ENCODE peak calls at places on chromosome 13, in five cellular contexts. R is mesendoderm, N is mammary epithelial cell, I is heart left ventricle, M is heart right ventricle. F is an unnamed sample. For H3K27me3, the result is how much of the 10 kb centered on the place peaks cover.

GRCh38 chr13:90107658-90108057 is 1239.8 kb upstream of the MIR17HG start:
- DNase-seq in R (no peak), N (no peak), I (no peak), M (no peak), F (no peak)

GRCh38 chr13:21075303-21076264 is 14.2 kb upstream of the LATS2 start:
- DNase-seq in R (peak), N (no peak), I (peak), M (peak), F (no peak)

GRCh38 chr13:78680064-78680463 is 21.1 kb upstream of the OBI1 start:
- DNase-seq in R (no peak), N (no peak), I (no peak), M (no peak), F (no peak)

GRCh38 chr13:77697208-77698103 is at the start of gene SLAIN1:
- DNase-seq in R (peak), N (no peak), I (peak), M (peak), F (peak)

GRCh38 chr13:40982772-40983171 is 36.3 kb downstream of the ELF1 start:
- DNase-seq in R (peak), N (peak), I (peak), M (no peak), F (peak)

GRCh38 chr13:104580931-104581330 is 1514.7 kb upstream of the SLC10A2 start:
- DNase-seq in R (no peak), N (no peak), I (no peak), M (no peak), F (no peak)

GRCh38 chr13:71358218-71358617 is 508.8 kb downstream of the DACH1 start:
- DNase-seq in R (no peak), N (peak), I (no peak), M (no peak), F (no peak)

GRCh38 chr13:104567114-104567513 is 1500.9 kb upstream of the SLC10A2 start:
- DNase-seq in R (peak), N (no peak), I (no peak), M (no peak), F (no peak)

GRCh38 chr13:51785592-51786424 is 18.2 kb downstream of the DHRS12 start:
- DNase-seq in R (peak), N (no peak), I (peak), M (peak), F (no peak)

GRCh38 chr13:27980280-27980998 is 8.1 kb downstream of the URAD start:
- DNase-seq in R (no peak), N (no peak), I (no peak), M (no peak), F (no peak)

GRCh38 chr13:20118268-20119140 is 42.3 kb downstream of the GJA3 start:
- DNase-seq in R (peak), N (no peak), I (peak), M (peak), F (no peak)

GRCh38 chr13:39879286-39880035 is 224.0 kb downstream of the COG6 start:
- DNase-seq in R (no peak), N (no peak), I (no peak), M (no peak), F (no peak)

GRCh38 chr13:65497265-65497664 is 1732.9 kb downstream of the PCDH9 start:
- DNase-seq in R (peak), N (no peak), I (no peak), M (no peak), F (peak)

GRCh38 chr13:79710376-79710775 is 229.4 kb downstream of the NDFIP2 start:
- DNase-seq in R (no peak), N (peak), I (no peak), M (no peak), F (no peak)

GRCh38 chr13:80239571-80240255 is 101.2 kb downstream of the SPRY2 start:
- DNase-seq in R (no peak), N (no peak), I (no peak), M (no peak), F (no peak)

GRCh38 chr13:41145136-41145908 is 12.7 kb upstream of the KBTBD6 start:
- DNase-seq in R (no peak), N (peak), I (no peak), M (no peak), F (no peak)

GRCh38 chr13:51674276-51674675 is 90.0 kb downstream of the WDFY2 start:
- DNase-seq in R (peak), N (peak), I (no peak), M (no peak), F (no peak)

GRCh38 chr13:105008606-105009005 is 1526.9 kb downstream of the EFNB2 start:
- DNase-seq in R (no peak), N (no peak), I (no peak), M (no peak), F (peak)

GRCh38 chr13:84607614-84608013 is 725.3 kb upstream of the SLITRK1 start:
- DNase-seq in R (no peak), N (peak), I (no peak), M (no peak), F (peak)

GRCh38 chr13:95643471-95643813 is 1.1 kb downstream of the DZIP1 start:
- DNase-seq in R (peak), N (peak), I (no peak), M (no peak), F (peak)

GRCh38 chr13:19845758-19846157 is 17.7 kb downstream of the ZMYM5 start:
- DNase-seq in R (peak), N (peak), I (no peak), M (no peak), F (peak)

GRCh38 chr13:31431722-31432137 is 232.0 kb downstream of the B3GLCT start:
- DNase-seq in R (peak), N (peak), I (peak), M (peak), F (peak)

GRCh38 chr13:23758783-23759527 is 130.2 kb downstream of the MIPEP start:
- DNase-seq in R (no peak), N (no peak), I (no peak), M (no peak), F (no peak)

GRCh38 chr13:25085125-25085742 is 10.7 kb upstream of the PABPC3 start:
- DNase-seq in R (peak), N (peak), I (no peak), M (no peak), F (peak)

GRCh38 chr13:109868583-109869311 is 82.4 kb upstream of the IRS2 start:
- DNase-seq in R (no peak), N (no peak), I (no peak), M (no peak), F (no peak)

GRCh38 chr13:105410602-105411001 is 1124.9 kb downstream of the EFNB2 start:
- DNase-seq in R (peak), N (peak), I (peak), M (peak), F (no peak)

GRCh38 chr13:106990594-106990993 is 422.7 kb upstream of the ARGLU1 start:
- DNase-seq in R (no peak), N (no peak), I (no peak), M (no peak), F (no peak)

GRCh38 chr13:46992383-46992952 is 95.6 kb upstream of the HTR2A start:
- DNase-seq in R (peak), N (peak), I (no peak), M (no peak), F (peak)

GRCh38 chr13:20981370-20982095 is 79.0 kb upstream of the XPO4 start:
- DNase-seq in R (no peak), N (no peak), I (no peak), M (no peak), F (no peak)

GRCh38 chr13:22897571-22898314 is 283.0 kb upstream of the SGCG start:
- DNase-seq in R (no peak), N (no peak), I (no peak), M (no peak), F (no peak)

GRCh38 chr13:34469212-34469983 is 472.7 kb upstream of the NBEA start:
- DNase-seq in R (peak), N (peak), I (no peak), M (no peak), F (no peak)

GRCh38 chr13:27264181-27264580 is 6.4 kb upstream of the RASL11A start:
- DNase-seq in R (no peak), N (no peak), I (no peak), M (no peak), F (peak)

GRCh38 chr13:62251734-62252133 is 836.1 kb upstream of the PCDH20 start:
- DNase-seq in R (no peak), N (no peak), I (no peak), M (no peak), F (no peak)

GRCh38 chr13:112058519-112058873 is 8.5 kb upstream of the SOX1 start:
- DNase-seq in R (no peak), N (no peak), I (no peak), M (no peak), F (no peak)

GRCh38 chr13:112056739-112057433 is 10.1 kb upstream of the SOX1 start:
- DNase-seq in R (no peak), N (no peak), I (no peak), M (no peak), F (no peak)

GRCh38 chr13:112056284-112056727 is 10.6 kb upstream of the SOX1 start:
- DNase-seq in R (no peak), N (no peak), I (no peak), M (no peak), F (no peak)

GRCh38 chr13:112057736-112058518 is 9.0 kb upstream of the SOX1 start:
- DNase-seq in R (no peak), N (no peak), I (no peak), M (no peak), F (no peak)

DNA sequence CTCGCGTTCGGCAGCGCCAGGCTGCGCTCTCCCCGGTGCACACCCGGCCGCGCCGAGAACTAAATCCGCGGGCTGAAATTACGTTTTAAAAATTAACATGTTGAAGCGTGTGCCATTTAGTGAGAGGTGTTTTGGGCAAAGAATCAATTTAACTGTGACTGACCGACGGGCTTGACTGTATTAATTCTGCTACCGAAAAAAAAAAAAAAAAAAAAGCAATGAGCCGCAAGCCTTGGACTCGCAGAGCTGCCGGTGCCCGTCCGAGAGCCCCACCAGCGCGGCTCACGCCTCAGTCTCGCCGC is 9.6 kb upstream of the SOX1 start:
- DNase-seq in R (no peak), N (no peak), I (no peak), M (no peak), F (no peak)
- H3K27me3 ChIP-seq in R (half or more), N (half or more), I (half or more), M (half or more), F (half or more)

DNA sequence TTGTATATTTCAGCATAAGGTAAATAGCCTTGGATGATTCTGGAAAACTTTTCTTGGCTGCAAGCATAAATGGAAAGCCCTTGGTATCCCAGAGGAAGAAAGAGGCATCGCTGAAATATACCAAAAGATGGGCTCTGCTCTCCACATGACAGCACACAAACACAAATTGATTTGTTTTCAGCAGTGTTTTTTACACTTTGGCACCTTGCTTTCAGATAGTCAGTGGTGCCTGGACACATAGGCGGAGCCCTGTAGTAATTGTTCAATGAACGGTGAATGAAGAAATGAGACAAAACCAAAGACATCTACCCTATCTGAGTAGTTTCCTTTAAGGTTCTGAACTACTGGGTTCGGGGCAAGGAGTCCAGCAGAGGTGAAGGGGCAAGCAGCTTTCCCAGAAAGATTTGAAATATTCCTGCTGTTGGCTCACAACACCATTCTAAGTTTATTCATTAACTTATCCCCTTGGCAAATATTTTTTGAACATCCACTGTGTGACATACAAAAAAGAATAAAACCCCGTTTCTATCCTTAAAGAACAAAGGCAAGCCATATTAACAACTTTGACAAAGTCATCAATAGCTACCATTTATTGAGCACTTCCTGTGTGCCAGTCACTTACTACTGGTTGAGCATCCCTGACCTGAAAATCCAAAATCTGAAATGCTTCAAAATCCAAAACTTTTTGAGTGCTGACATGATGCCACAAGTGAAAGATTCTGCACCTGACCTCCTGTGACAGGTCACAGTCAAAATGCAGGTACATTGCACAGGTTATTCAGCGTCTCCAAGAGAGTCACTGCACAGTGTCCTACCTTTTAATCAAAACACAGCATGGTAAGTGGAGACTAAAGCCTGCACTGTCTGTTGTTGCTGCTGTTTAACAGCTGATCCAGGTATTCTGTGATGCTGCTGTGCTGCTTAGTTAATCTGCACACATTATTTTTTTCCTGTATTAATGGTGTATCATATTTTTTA is 238.1 kb downstream of the DCLK1 start:
- DNase-seq in R (no peak), N (no peak), I (no peak), M (no peak), F (no peak)
- H3K27ac ChIP-seq in R (no peak), N (peak), I (no peak), M (no peak), F (no peak)

GRCh38 chr13:100068532-100068931 is 20.4 kb upstream of the PCCA start:
- DNase-seq in R (no peak), N (no peak), I (no peak), M (no peak), F (no peak)

GRCh38 chr13:100059827-100060226 is 29.1 kb upstream of the PCCA start:
- DNase-seq in R (no peak), N (no peak), I (no peak), M (no peak), F (no peak)

GRCh38 chr13:100069278-100069677 is 19.6 kb upstream of the PCCA start:
- DNase-seq in R (no peak), N (peak), I (no peak), M (no peak), F (no peak)

GRCh38 chr13:100063333-100063732 is 25.6 kb upstream of the PCCA start:
- DNase-seq in R (no peak), N (no peak), I (no peak), M (no peak), F (no peak)

GRCh38 chr13:100063906-100064305 is 25.0 kb upstream of the PCCA start:
- DNase-seq in R (no peak), N (no peak), I (no peak), M (no peak), F (no peak)
- H3K27me3 ChIP-seq in R (under half), N (under half), I (under half), M (under half), F (under half)

DNA sequence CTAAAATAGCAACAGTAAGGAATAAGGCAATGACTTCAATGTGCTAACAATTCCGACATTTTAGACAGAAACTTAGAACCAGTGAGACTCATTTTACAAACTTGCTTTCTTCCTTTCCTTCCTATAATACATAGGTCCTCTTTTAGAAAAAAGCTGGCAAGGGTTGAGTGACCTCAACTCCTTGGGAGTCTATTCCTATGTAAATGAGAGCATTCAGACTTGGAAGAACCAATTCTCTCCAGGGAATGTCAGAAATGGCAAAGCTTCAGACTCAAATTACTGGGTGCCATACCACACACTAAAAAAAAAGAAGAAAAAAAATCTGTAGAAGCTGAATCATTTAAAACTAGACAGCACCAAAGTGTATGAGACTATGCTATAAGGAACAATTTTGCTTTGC is 1328.2 kb downstream of the OLFM4 start:
- DNase-seq in R (peak), N (no peak), I (no peak), M (no peak), F (no peak)
- H3K27ac ChIP-seq in R (peak), N (no peak), I (no peak), M (no peak), F (no peak)

GRCh38 chr13:112198611-112199010 is 131.7 kb downstream of the SOX1 start:
- DNase-seq in R (no peak), N (no peak), I (no peak), M (no peak), F (no peak)
- H3K27me3 ChIP-seq in R (under half), N (under half), I (under half), M (under half), F (under half)

GRCh38 chr13:114112231-114112825 is 20.1 kb downstream of the RASA3 start:
- DNase-seq in R (peak), N (no peak), I (no peak), M (no peak), F (no peak)

GRCh38 chr13:114111577-114111976 is 20.8 kb downstream of the RASA3 start:
- DNase-seq in R (no peak), N (no peak), I (no peak), M (no peak), F (no peak)

GRCh38 chr13:114113961-114114360 is 18.5 kb downstream of the RASA3 start:
- DNase-seq in R (no peak), N (no peak), I (no peak), M (no peak), F (no peak)

GRCh38 chr13:114115191-114115671 is 17.2 kb downstream of the RASA3 start:
- DNase-seq in R (no peak), N (peak), I (peak), M (no peak), F (peak)

GRCh38 chr13:114112826-114113322 is 19.5 kb downstream of the RASA3 start:
- DNase-seq in R (peak), N (no peak), I (no peak), M (no peak), F (no peak)
- H3K27ac ChIP-seq in R (peak), N (no peak), I (no peak), M (no peak), F (no peak)

GRCh38 chr13:52850396-52851152 is 2.1 kb upstream of the PCDH8 start:
- DNase-seq in R (peak), N (peak), I (peak), M (peak), F (no peak)
- H3K27me3 ChIP-seq in R (under half), N (half or more), I (under half), M (half or more), F (half or more)

DNA sequence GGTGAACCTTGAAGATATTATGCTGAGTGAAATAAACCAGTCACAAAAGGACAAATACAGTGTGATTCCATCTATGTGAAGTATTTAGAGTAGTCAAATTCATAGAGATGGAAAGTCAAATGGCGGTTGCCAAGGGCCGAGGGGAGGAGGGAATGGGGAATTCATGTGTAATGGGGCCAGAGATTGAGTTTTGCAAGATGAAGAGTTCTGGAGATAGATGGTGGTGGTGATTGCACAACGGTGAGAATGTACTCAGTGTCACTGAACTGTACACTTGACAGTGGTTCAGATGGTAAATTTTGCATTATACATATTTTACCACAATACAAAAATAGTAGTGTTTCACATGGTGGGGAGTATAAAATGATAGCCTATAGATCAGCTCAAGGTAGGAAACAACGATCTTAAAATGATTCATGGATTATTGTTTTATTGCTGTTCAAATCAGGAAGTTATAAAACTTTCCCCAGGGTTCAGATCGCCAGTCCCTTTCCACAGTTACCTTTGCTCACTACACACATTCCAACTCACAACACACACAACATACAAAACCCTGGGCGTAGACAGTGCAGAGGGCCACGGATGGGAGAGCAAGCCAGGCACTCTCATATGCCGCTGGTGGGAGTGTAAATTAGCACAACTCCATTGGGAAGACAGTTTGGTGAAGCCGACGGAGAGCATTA is 219.9 kb downstream of the ZIC5 start:
- DNase-seq in R (no peak), N (no peak), I (no peak), M (no peak), F (no peak)
- H3K27ac ChIP-seq in R (no peak), N (no peak), I (no peak), M (no peak), F (no peak)

F was measured in brain microvascular endothelial cell.